ENCODE peak calls at places on chromosomes 2 and 18, in four cellular contexts. One of them, this sample, is unnamed.

GRCh38 chr2:95268208-95269035 is 5.8 kb upstream of the PROM2 start:
- DNase-seq in GM18507: no peak
- DNase-seq in activated CD4-positive, alpha-beta T cell treated with anti-CD3 and anti-CD28 coated beads, Interleukin-2, amount 50 U/mL, for 1 hour: no peak
- DNase-seq in fibroblast of mammary gland: no peak
- DNase-seq in this sample: no peak

GRCh38 chr2:240060977-240061591 is 7.8 kb upstream of the OR6B3 start:
- DNase-seq in GM18507: peak
- DNase-seq in activated CD4-positive, alpha-beta T cell treated with anti-CD3 and anti-CD28 coated beads, Interleukin-2, amount 50 U/mL, for 1 hour: peak
- DNase-seq in fibroblast of mammary gland: peak
- DNase-seq in this sample: peak

GRCh38 chr2:10844083-10844482 is 31.5 kb upstream of the PDIA6 start:
- DNase-seq in GM18507: no peak
- DNase-seq in activated CD4-positive, alpha-beta T cell treated with anti-CD3 and anti-CD28 coated beads, Interleukin-2, amount 50 U/mL, for 1 hour: no peak
- DNase-seq in fibroblast of mammary gland: no peak
- DNase-seq in this sample: peak

GRCh38 chr2:221203138-221203537 is 369.0 kb downstream of the EPHA4 start:
- DNase-seq in GM18507: peak
- DNase-seq in activated CD4-positive, alpha-beta T cell treated with anti-CD3 and anti-CD28 coated beads, Interleukin-2, amount 50 U/mL, for 1 hour: no peak
- DNase-seq in fibroblast of mammary gland: no peak
- DNase-seq in this sample: no peak

GRCh38 chr2:226885769-226886435 is 50.0 kb downstream of the RHBDD1 start:
- DNase-seq in GM18507: no peak
- DNase-seq in activated CD4-positive, alpha-beta T cell treated with anti-CD3 and anti-CD28 coated beads, Interleukin-2, amount 50 U/mL, for 1 hour: no peak
- DNase-seq in fibroblast of mammary gland: peak
- DNase-seq in this sample: no peak

GRCh38 chr2:27081984-27082772 is 3.8 kb downstream of the EMILIN1 start:
- DNase-seq in GM18507: no peak
- DNase-seq in activated CD4-positive, alpha-beta T cell treated with anti-CD3 and anti-CD28 coated beads, Interleukin-2, amount 50 U/mL, for 1 hour: no peak
- DNase-seq in fibroblast of mammary gland: no peak
- DNase-seq in this sample: no peak

GRCh38 chr2:117190856-117191255 is 623.6 kb upstream of the DDX18 start:
- DNase-seq in GM18507: no peak
- DNase-seq in activated CD4-positive, alpha-beta T cell treated with anti-CD3 and anti-CD28 coated beads, Interleukin-2, amount 50 U/mL, for 1 hour: no peak
- DNase-seq in fibroblast of mammary gland: no peak
- DNase-seq in this sample: no peak

GRCh38 chr2:70751881-70752280 is 16.1 kb downstream of the ADD2 start:
- DNase-seq in GM18507: no peak
- DNase-seq in activated CD4-positive, alpha-beta T cell treated with anti-CD3 and anti-CD28 coated beads, Interleukin-2, amount 50 U/mL, for 1 hour: no peak
- DNase-seq in fibroblast of mammary gland: no peak
- DNase-seq in this sample: no peak

GRCh38 chr2:65351948-65352595 is 80.3 kb downstream of the SPRED2 start:
- DNase-seq in GM18507: no peak
- DNase-seq in activated CD4-positive, alpha-beta T cell treated with anti-CD3 and anti-CD28 coated beads, Interleukin-2, amount 50 U/mL, for 1 hour: no peak
- DNase-seq in fibroblast of mammary gland: no peak
- DNase-seq in this sample: no peak

GRCh38 chr2:156320491-156320896 is 12.0 kb downstream of the NR4A2 start:
- DNase-seq in GM18507: no peak
- DNase-seq in activated CD4-positive, alpha-beta T cell treated with anti-CD3 and anti-CD28 coated beads, Interleukin-2, amount 50 U/mL, for 1 hour: no peak
- DNase-seq in fibroblast of mammary gland: peak
- DNase-seq in this sample: peak

GRCh38 chr18:12007063-12007462 is 25.8 kb downstream of the IMPA2 start:
- DNase-seq in GM18507: no peak
- DNase-seq in activated CD4-positive, alpha-beta T cell treated with anti-CD3 and anti-CD28 coated beads, Interleukin-2, amount 50 U/mL, for 1 hour: no peak
- DNase-seq in fibroblast of mammary gland: no peak
- DNase-seq in this sample: no peak

GRCh38 chr18:63240541-63241316 is 78.8 kb downstream of the BCL2 start:
- DNase-seq in GM18507: no peak
- DNase-seq in activated CD4-positive, alpha-beta T cell treated with anti-CD3 and anti-CD28 coated beads, Interleukin-2, amount 50 U/mL, for 1 hour: no peak
- DNase-seq in fibroblast of mammary gland: peak
- DNase-seq in this sample: no peak

GRCh38 chr2:45279356-45279755 is 270.1 kb upstream of the SIX2 start:
- DNase-seq in GM18507: no peak
- DNase-seq in activated CD4-positive, alpha-beta T cell treated with anti-CD3 and anti-CD28 coated beads, Interleukin-2, amount 50 U/mL, for 1 hour: no peak
- DNase-seq in fibroblast of mammary gland: no peak
- DNase-seq in this sample: no peak

This sample was measured in thyroid gland.